ENCODE peak calls at places on chromosome 17, in six cellular contexts. R is heart left ventricle, H is progenitor cell of endocrine pancreas, V is HEK293T, Z is HFFc6, T is nephron progenitor cell. B is an unnamed sample.

GRCh38 chr17:10557422-10557821 is 8.0 kb upstream of the MYH2 start:
- DNase-seq in R (no peak), H (no peak), V (no peak), Z (no peak), T (no peak), B (no peak)

GRCh38 chr17:76151896-76152454 is 10.9 kb upstream of the FOXJ1 start:
- DNase-seq in R (no peak), H (no peak), V (no peak), Z (no peak), T (no peak), B (no peak)

GRCh38 chr17:33228548-33228947 is 64.5 kb downstream of the ASIC2 start:
- DNase-seq in R (peak; percentile 14), H (no peak), V (no peak), Z (no peak), T (no peak), B (no peak)

GRCh38 chr17:45218895-45219661 is 2.6 kb upstream of the FMNL1 start:
- DNase-seq in R (peak; percentile 81), H (peak; percentile 86), V (peak; percentile 86), Z (peak; percentile 62), T (peak; percentile 96), B (peak; percentile 74)

GRCh38 chr17:64128787-64129514 is 993 bp downstream of the ERN1 start:
- DNase-seq in R (no peak), H (no peak), V (peak; percentile 35), Z (peak; percentile 22), T (no peak), B (no peak)

GRCh38 chr17:2354311-2354710 is 17.0 kb downstream of the SGSM2 start:
- DNase-seq in R (no peak), H (no peak), V (no peak), Z (no peak), T (no peak), B (no peak)

GRCh38 chr17:18004901-18005305 is 32.2 kb downstream of the DRC3 start:
- DNase-seq in R (no peak), H (no peak), V (peak; percentile 42), Z (no peak), T (peak; percentile 21), B (no peak)

GRCh38 chr17:35493040-35493439 is 44.4 kb downstream of the SLFN12L start:
- DNase-seq in R (no peak), H (no peak), V (no peak), Z (no peak), T (no peak), B (no peak)

GRCh38 chr17:75509528-75510258 is 5.6 kb downstream of the CASKIN2 start:
- DNase-seq in R (peak; percentile 85), H (no peak), V (no peak), Z (no peak), T (no peak), B (no peak)

GRCh38 chr17:70310251-70310672 is 140.9 kb downstream of the KCNJ2 start:
- DNase-seq in R (peak; percentile 23), H (no peak), V (no peak), Z (no peak), T (no peak), B (no peak)

GRCh38 chr17:42275527-42276358 is 448 bp downstream of the STAT5B start:
- DNase-seq in R (peak; percentile 23), H (peak; percentile 42), V (peak; percentile 19), Z (no peak), T (no peak), B (no peak)

GRCh38 chr17:36949461-36949927 is 740 bp downstream of the AATF start:
- DNase-seq in R (no peak), H (no peak), V (no peak), Z (peak; percentile 20), T (no peak), B (no peak)

GRCh38 chr17:34364741-34365140 is 1.7 kb upstream of the CCL1 start:
- DNase-seq in R (no peak), H (no peak), V (no peak), Z (no peak), T (no peak), B (no peak)